ENCODE peak calls at places on chromosomes 5 and 9, in five cellular contexts. X is PC-3; D is CD4-positive, alpha-beta memory T cell; U is cardiac muscle cell; J is CD4-positive, CD25-positive, alpha-beta regulatory T cell. F is an unnamed sample. For H3K9me3, the result is how much of the 10 kb centered on the place peaks cover.

GRCh38 chr5:103441523-103441922 is 121.1 kb downstream of the NUDT12 start:
- DNase-seq in U (peak), J (no peak), X (no peak), D (no peak), F (no peak)

GRCh38 chr9:133948138-133948537 is 44.0 kb downstream of the VAV2 start:
- DNase-seq in X (no peak), U (no peak), D (no peak), J (no peak), F (no peak)

GRCh38 chr9:129451089-129451656 is 169.7 kb downstream of the C9orf50 start:
- DNase-seq in X (no peak), D (no peak), J (no peak), U (no peak), F (no peak)

GRCh38 chr9:137757613-137758029 is 120.0 kb upstream of the CACNA1B start:
- DNase-seq in J (peak), U (no peak), X (peak), D (peak), F (no peak)

GRCh38 chr5:147530801-147531389 is 21.0 kb upstream of the DPYSL3 start:
- DNase-seq in U (no peak), X (peak), D (no peak), J (no peak), F (no peak)

GRCh38 chr5:137624786-137625349 is 111.0 kb downstream of the KLHL3 start:
- DNase-seq in D (no peak), U (no peak), J (no peak), X (no peak), F (no peak)

GRCh38 chr9:136079916-136080246 is 15.2 kb downstream of the NACC2 start:
- DNase-seq in J (no peak), D (no peak), X (no peak), U (no peak), F (no peak)

GRCh38 chr9:13278368-13279246 is 885 bp downstream of the MPDZ start:
- DNase-seq in U (peak), J (no peak), X (peak), D (no peak), F (no peak)

GRCh38 chr5:72178910-72179815 is 71.9 kb downstream of the MAP1B start:
- DNase-seq in J (no peak), U (no peak), X (peak), D (no peak), F (no peak)

GRCh38 chr5:6831678-6832077 is 118.4 kb downstream of the TENT4A start:
- DNase-seq in D (no peak), U (no peak), J (no peak), X (no peak), F (no peak)

DNA sequence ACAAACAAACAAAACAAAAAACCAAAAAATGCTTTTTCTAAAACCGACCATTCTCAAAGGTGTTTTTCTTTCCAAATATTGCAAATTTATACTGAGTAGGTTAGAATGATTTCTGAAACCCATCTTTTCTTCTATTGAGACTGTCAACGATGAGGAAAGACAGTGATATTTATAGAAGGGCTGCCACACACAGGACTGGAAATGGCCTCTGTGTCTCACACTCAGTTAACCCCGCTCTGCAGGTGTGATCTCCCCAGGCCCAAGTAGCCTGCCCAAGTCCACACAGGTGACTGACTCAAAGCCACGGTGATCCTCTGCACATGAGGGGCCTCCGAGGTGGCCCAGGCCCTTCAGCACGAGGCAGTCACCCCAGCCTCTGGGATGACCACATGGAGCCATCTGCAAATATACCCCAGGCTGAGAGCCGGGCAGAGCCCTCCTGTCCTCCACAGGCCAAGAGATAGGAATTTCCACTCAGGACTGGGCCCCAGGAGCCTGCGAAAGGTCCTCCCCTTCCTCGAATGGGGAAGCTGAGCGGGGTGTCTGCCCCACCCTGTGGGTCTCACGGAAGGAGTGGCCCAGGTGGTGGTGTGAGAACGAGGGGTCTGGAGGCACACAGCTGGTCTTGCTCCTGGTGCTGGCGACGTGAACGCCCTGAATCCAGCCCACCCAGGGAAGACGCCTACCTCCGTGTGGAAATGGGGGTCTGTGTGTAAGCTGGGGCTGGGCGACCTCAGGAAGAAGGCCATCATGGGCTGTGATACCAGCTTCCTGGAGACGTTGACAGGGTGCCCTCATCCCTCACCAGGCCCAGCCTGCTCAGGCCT is 53.0 kb upstream of the PHYKPL start:
- DNase-seq in X (no peak), D (no peak), U (no peak), J (no peak), F (no peak)
- H3K9me3 ChIP-seq in X (under half), D (under half), U (under half), J (under half), F (under half)

GRCh38 chr9:40914772-40915659 is 213.5 kb downstream of the FOXD4L6 start:
- DNase-seq in J (no peak), U (no peak), D (no peak), X (no peak), F (no peak)

GRCh38 chr9:40909821-40910220 is 218.7 kb downstream of the FOXD4L6 start:
- DNase-seq in J (no peak), U (no peak), D (no peak), X (no peak), F (no peak)

GRCh38 chr9:40913096-40913719 is 215.3 kb downstream of the FOXD4L6 start:
- DNase-seq in D (no peak), J (no peak), X (no peak), U (no peak), F (no peak)

GRCh38 chr9:40911647-40912046 is 216.8 kb downstream of the FOXD4L6 start:
- DNase-seq in J (no peak), X (no peak), D (no peak), U (no peak), F (no peak)

DNA sequence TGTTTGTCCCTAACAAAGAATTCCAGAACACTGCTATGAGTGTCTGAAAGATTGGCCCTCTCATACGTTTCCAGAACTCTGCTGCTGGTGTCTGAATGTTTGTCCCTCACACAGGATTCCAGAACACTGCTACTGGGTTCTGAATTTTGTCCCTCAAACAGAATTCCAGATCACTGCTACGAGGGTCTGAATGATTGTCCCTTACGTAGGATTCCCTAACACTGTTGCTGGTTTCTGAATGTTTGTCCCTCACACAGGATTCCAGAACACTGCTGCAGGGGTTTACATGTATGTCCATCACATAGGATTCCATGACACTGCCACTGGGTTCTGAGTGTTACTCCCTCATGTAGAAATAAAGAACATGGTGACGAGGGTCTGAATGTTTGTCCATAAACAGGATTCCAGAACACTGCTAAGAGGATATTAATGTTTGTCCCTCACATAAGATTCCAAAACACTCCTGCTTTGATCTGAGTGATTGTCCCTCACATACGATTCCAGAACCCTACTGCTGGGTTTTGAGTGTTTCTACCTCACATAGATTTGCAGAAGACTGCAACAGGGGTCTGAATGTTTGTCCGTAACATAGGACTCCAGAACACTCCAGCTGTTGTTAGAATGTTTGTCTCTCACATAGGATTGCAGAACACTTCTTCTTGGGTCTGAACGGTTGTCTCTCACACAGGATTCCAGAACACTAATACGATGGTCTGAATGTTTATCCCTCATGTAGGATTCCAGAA is 214.4 kb downstream of the FOXD4L6 start:
- DNase-seq in X (no peak), U (no peak), J (no peak), D (no peak), F (no peak)
- H3K9me3 ChIP-seq in X (under half), U (under half), J (half or more), D (half or more), F (half or more)

GRCh38 chr9:3576358-3576757 is 50.6 kb upstream of the RFX3 start:
- DNase-seq in U (no peak), D (no peak), J (no peak), X (no peak), F (no peak)

DNA sequence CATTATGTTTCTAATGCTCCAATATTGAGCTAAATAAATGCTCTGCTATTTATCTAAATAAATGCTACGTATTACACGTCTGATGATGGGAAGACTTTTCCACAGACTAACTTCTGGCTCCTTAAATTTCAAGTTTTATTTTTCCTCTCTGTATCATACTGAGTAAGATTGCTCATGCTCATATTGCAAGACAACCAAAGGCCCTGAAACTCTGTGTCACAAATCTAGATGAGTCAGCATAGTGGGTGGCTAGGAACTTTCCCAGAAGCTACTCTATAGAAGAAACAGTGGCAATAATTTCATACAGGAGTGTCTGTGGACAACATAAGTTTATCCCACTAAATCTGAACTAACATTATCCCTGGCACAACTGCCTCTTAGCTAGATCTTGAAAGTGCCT is 53.0 kb upstream of the RFX3 start:
- DNase-seq in X (peak), J (no peak), D (no peak), U (no peak), F (no peak)
- H3K9me3 ChIP-seq in X (under half), J (under half), D (under half), U (under half), F (under half)

GRCh38 chr5:38996123-38996522 is 78.1 kb downstream of the RICTOR start:
- DNase-seq in D (no peak), U (peak), X (no peak), J (no peak), F (no peak)

GRCh38 chr5:38997579-38997978 is 76.6 kb downstream of the RICTOR start:
- DNase-seq in J (no peak), U (peak), D (no peak), X (no peak), F (no peak)

GRCh38 chr5:38999037-38999436 is 75.2 kb downstream of the RICTOR start:
- DNase-seq in J (no peak), D (no peak), X (no peak), U (no peak), F (no peak)

GRCh38 chr5:38994329-38994927 is 79.8 kb downstream of the RICTOR start:
- DNase-seq in J (peak), D (peak), U (peak), X (peak), F (no peak)
- H3K9me3 ChIP-seq in J (under half), D (under half), U (under half), X (under half), F (under half)

GRCh38 chr5:1220351-1220750 is 4.8 kb upstream of the SLC6A18 start:
- DNase-seq in X (no peak), J (no peak), D (no peak), U (no peak), F (no peak)
- H3K9me3 ChIP-seq in X (under half), J (under half), D (under half), U (under half), F (under half)

DNA sequence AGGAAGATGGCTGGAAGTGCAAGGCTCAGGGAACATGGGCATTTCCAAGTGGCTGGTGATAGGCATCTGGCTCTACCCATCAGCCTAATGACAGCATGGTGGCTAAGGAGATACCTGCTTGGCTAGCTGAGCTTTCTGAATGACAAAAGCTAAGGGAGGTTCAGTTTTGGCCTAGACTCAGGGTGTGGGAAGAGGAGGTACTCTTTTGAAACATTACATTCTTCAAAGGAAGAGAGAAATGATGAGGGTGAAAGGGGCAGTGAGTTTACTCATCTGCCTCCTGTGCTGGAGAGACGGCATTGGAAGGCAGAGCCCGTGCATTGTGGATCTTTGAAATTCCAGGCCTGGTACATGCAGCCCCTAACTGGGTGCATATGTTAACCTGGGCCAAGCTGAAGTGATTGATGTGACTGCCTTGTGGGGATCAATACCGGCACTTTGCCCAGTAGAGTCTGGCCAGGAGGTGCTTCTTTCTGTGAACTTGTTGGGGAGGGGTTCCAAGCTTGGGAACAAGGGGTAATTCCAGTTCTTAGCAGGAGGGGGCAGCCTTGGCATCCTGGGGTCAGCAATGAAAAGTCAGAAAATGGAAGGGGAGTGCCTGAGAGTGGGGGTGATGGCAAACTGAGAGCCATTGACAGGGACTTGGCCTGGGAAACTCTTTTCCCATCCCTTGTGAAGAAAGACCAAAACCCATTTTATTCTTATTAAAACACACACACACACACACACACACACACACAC is 108.6 kb downstream of the ACER2 start:
- DNase-seq in U (no peak), J (no peak), D (no peak), X (peak), F (no peak)
- H3K9me3 ChIP-seq in U (under half), J (under half), D (under half), X (under half), F (under half)

GRCh38 chr5:141422742-141423291 is 2.0 kb downstream of the PCDHGA11 start:
- DNase-seq in J (no peak), U (no peak), X (no peak), D (no peak), F (no peak)

GRCh38 chr5:141421489-141421855 is 621 bp downstream of the PCDHGA11 start:
- DNase-seq in X (no peak), D (no peak), J (no peak), U (no peak), F (no peak)

GRCh38 chr5:141419074-141419880 is 1.6 kb upstream of the PCDHGA11 start:
- DNase-seq in J (no peak), U (no peak), X (no peak), D (no peak), F (no peak)

DNA sequence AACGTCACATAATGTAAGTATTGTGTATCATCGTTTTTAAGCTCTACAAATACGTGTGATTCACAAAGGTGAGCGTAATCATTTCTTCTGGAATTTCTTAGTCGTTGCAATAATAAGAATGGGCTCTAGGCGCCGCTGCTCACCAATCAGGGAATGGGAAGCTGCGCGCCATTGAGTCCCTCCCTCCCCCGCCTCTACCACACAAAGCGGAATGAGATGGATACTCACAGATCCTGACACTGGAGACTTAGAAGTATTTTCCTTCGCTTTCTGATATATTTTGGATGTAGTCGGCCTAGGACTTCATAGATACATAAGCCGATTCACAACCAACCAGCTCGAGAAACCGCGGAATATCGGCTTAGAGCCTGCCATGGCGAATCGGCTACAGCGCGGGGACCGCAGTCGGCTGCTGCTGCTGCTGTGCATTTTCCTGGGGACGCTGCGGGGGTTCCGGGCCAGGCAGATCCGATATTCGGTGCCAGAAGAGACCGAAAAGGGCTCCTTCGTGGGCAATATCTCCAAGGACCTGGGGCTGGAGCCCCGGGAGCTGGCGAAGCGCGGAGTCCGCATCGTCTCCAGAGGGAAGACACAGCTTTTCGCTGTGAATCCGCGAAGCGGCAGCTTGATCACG is at the start of gene PCDHGA11:
- DNase-seq in D (no peak), U (no peak), X (no peak), J (no peak), F (no peak)
- H3K9me3 ChIP-seq in D (under half), U (under half), X (under half), J (half or more), F (under half)

GRCh38 chr5:141313711-141314110 is 6.9 kb downstream of the TAF7 start:
- DNase-seq in D (no peak), X (no peak), J (no peak), U (no peak), F (no peak)
- H3K9me3 ChIP-seq in D (under half), X (under half), J (half or more), U (under half), F (under half)

GRCh38 chr5:152125806-152126205 is 201.2 kb upstream of the GLRA1 start:
- DNase-seq in X (no peak), D (no peak), J (no peak), U (no peak), F (no peak)

GRCh38 chr5:152119091-152119490 is 194.4 kb upstream of the GLRA1 start:
- DNase-seq in J (no peak), D (no peak), X (no peak), U (no peak), F (no peak)

GRCh38 chr5:152124413-152125082 is 199.9 kb upstream of the GLRA1 start:
- DNase-seq in J (no peak), X (no peak), U (no peak), D (no peak), F (no peak)
- H3K9me3 ChIP-seq in J (under half), X (under half), U (under half), D (under half), F (under half)

GRCh38 chr5:158301186-158301585 is 442.2 kb upstream of the CLINT1 start:
- DNase-seq in J (no peak), U (no peak), D (no peak), X (no peak), F (no peak)

GRCh38 chr5:158302029-158302428 is 443.1 kb upstream of the CLINT1 start:
- DNase-seq in D (no peak), X (no peak), J (no peak), U (no peak), F (no peak)

GRCh38 chr5:158297002-158297527 is 438.1 kb upstream of the CLINT1 start:
- DNase-seq in D (no peak), U (no peak), X (no peak), J (no peak), F (no peak)
- H3K9me3 ChIP-seq in D (under half), U (under half), X (under half), J (under half), F (under half)

F was measured in T-helper 17 cell.